ENCODE peak calls at places on chromosomes 12 and 14, in ten cellular contexts. B, N, P, H, I, C, E, R, V and A are unnamed samples.

GRCh38 chr12:98895086-98895651 is 250.1 kb downstream of the APAF1 start:
- DNase-seq in P (peak), H (no peak), V (no peak), C (no peak), E (no peak), R (peak), N (no peak), I (no peak), B (no peak), A (no peak)

GRCh38 chr12:105670664-105671063 is 340.2 kb downstream of the C12orf75 start:
- DNase-seq in R (no peak), H (no peak), C (no peak), E (peak), B (no peak), V (peak), I (no peak), N (no peak), P (no peak), A (no peak)

GRCh38 chr14:39232554-39233415 is 930 bp upstream of the MIA2 start:
- DNase-seq in E (peak), N (no peak), R (no peak), C (no peak), H (peak), I (no peak), V (peak), B (no peak), P (no peak), A (peak)

GRCh38 chr14:33332497-33332896 is 393.8 kb downstream of the NPAS3 start:
- DNase-seq in V (no peak), C (no peak), H (no peak), R (no peak), B (no peak), P (no peak), N (no peak), I (no peak), E (no peak), A (no peak)

GRCh38 chr12:54279632-54280400 is at the start of gene CBX5:
- DNase-seq in I (peak), V (peak), B (peak), H (peak), R (peak), C (peak), E (peak), P (peak), N (peak), A (peak)

GRCh38 chr14:76837524-76837923 is 11.3 kb downstream of the LRRC74A start:
- DNase-seq in E (no peak), B (no peak), C (no peak), V (no peak), R (no peak), H (no peak), I (no peak), N (no peak), P (no peak), A (no peak)

GRCh38 chr14:96085369-96085768 is 46.2 kb downstream of the C14orf132 start:
- DNase-seq in R (no peak), N (no peak), C (no peak), H (no peak), P (no peak), E (no peak), V (no peak), B (no peak), I (no peak), A (no peak)

GRCh38 chr12:57416039-57416996 is 14.5 kb downstream of the R3HDM2 start:
- DNase-seq in N (no peak), I (no peak), E (no peak), R (no peak), B (no peak), P (no peak), C (no peak), V (no peak), H (peak), A (no peak)

GRCh38 chr14:36520601-36521525 is 831 bp upstream of the NKX2-1 start:
- DNase-seq in V (no peak), C (no peak), E (no peak), I (peak), B (no peak), N (no peak), R (peak), P (no peak), H (peak), A (no peak)

GRCh38 chr14:89481167-89481566 is 64.1 kb upstream of the FOXN3 start:
- DNase-seq in H (no peak), I (no peak), V (no peak), B (no peak), N (no peak), E (no peak), P (no peak), C (no peak), R (no peak), A (no peak)

GRCh38 chr12:100185361-100185894 is 15.2 kb upstream of the ACTR6 start:
- DNase-seq in E (no peak), R (no peak), V (no peak), N (no peak), P (no peak), C (no peak), B (no peak), H (no peak), I (no peak), A (no peak)

GRCh38 chr14:99015833-99016232 is 256.2 kb downstream of the BCL11B start:
- DNase-seq in V (no peak), N (no peak), C (no peak), I (no peak), P (no peak), E (no peak), R (peak), H (no peak), B (no peak), A (no peak)

GRCh38 chr14:60161176-60162107 is 3.8 kb downstream of the DHRS7 start:
- DNase-seq in B (no peak), H (peak), V (no peak), I (no peak), R (peak), C (no peak), E (no peak), N (no peak), P (no peak), A (no peak)

GRCh38 chr12:49893753-49894752 is 9.6 kb downstream of the FAIM2 start:
- DNase-seq in I (no peak), H (peak), P (no peak), B (no peak), R (no peak), V (no peak), C (no peak), E (no peak), N (no peak), A (no peak)

GRCh38 chr14:102050625-102051024 is 36.2 kb downstream of the HSP90AA1 start:
- DNase-seq in P (no peak), H (peak), N (no peak), V (peak), R (no peak), C (no peak), E (peak), I (no peak), B (no peak), A (peak)

GRCh38 chr12:122749569-122750332 is 2.9 kb upstream of the DENR start:
- DNase-seq in I (no peak), H (peak), R (no peak), B (no peak), C (no peak), E (no peak), P (no peak), N (no peak), V (no peak), A (no peak)

GRCh38 chr14:53767566-53767965 is 189.1 kb downstream of the BMP4 start:
- DNase-seq in H (no peak), N (no peak), R (no peak), I (no peak), B (no peak), E (no peak), P (no peak), V (no peak), C (no peak), A (no peak)

GRCh38 chr14:73804636-73805035 is 47.0 kb upstream of the PTGR2 start:
- DNase-seq in I (no peak), H (no peak), N (no peak), V (no peak), R (no peak), E (no peak), B (no peak), C (no peak), P (no peak), A (no peak)

GRCh38 chr12:93895096-93895460 is 217.9 kb downstream of the CRADD start:
- DNase-seq in V (no peak), H (peak), P (no peak), N (no peak), C (no peak), B (no peak), R (no peak), I (no peak), E (no peak), A (no peak)

GRCh38 chr14:104315625-104316024 is 177.2 kb downstream of the KIF26A start:
- DNase-seq in E (no peak), I (no peak), V (no peak), P (no peak), R (no peak), B (no peak), H (no peak), C (no peak), N (no peak), A (no peak)

GRCh38 chr14:105439179-105439578 is 19.6 kb downstream of the MTA1 start:
- DNase-seq in E (no peak), H (no peak), I (no peak), P (no peak), B (no peak), C (no peak), N (no peak), V (no peak), R (no peak), A (no peak)

GRCh38 chr12:16238661-16239060 is 38.8 kb downstream of the SLC15A5 start:
- DNase-seq in B (no peak), C (no peak), P (no peak), N (no peak), H (peak), V (no peak), E (no peak), R (no peak), I (no peak), A (no peak)

GRCh38 chr12:83826112-83826511 is 1086.5 kb downstream of the SLC6A15 start:
- DNase-seq in P (peak), N (no peak), R (no peak), E (no peak), C (peak), B (peak), H (peak), V (no peak), I (peak), A (peak)

GRCh38 chr14:100785338-100785615 is 40.6 kb upstream of the MEG3 start:
- DNase-seq in E (no peak), C (no peak), N (no peak), V (no peak), R (no peak), B (no peak), I (no peak), P (no peak), H (no peak), A (no peak)

GRCh38 chr12:45215419-45216296 is at the start of gene ANO6:
- DNase-seq in N (peak), I (peak), P (peak), V (no peak), E (no peak), B (peak), C (peak), R (peak), H (peak), A (no peak)

GRCh38 chr12:115794659-115795081 is 482.8 kb downstream of the MED13L start:
- DNase-seq in N (no peak), V (no peak), P (no peak), C (peak), E (no peak), R (peak), H (no peak), I (no peak), B (no peak), A (no peak)